ENCODE peak calls at places on chromosomes 12 and 14, in seven cellular contexts. Z is H1, P is HCT116, S is HepG2, H is K562, A is GM12878, G is SK-N-SH. O is an unnamed sample.

GRCh38 chr14:58978336-58978735 is 210.1 kb upstream of the DAAM1 start:
- DNase-seq in Z (no peak), P (no peak), S (no peak), H (no peak), A (no peak), G (no peak), O (no peak)

GRCh38 chr12:56596815-56597214 is 33.3 kb downstream of the BAZ2A start:
- DNase-seq in Z (no peak), P (no peak), S (no peak), H (no peak), A (no peak), G (no peak), O (no peak)

GRCh38 chr12:14325716-14326343 is 39.7 kb upstream of the ATF7IP start:
- DNase-seq in Z (no peak), P (no peak), S (no peak), H (no peak), A (no peak), G (no peak), O (no peak)

GRCh38 chr12:26699237-26699636 is 133.8 kb downstream of the ITPR2 start:
- DNase-seq in Z (no peak), P (no peak), S (no peak), H (no peak), A (no peak), G (no peak), O (no peak)

GRCh38 chr12:115752913-115753726 is 524.4 kb downstream of the MED13L start:
- DNase-seq in Z (no peak), P (peak), S (peak), H (peak), A (peak), G (peak), O (peak)

GRCh38 chr14:91246051-91246852 is 1.7 kb upstream of the GPR68 start:
- DNase-seq in Z (no peak), P (no peak), S (no peak), H (no peak), A (no peak), G (no peak), O (no peak)

GRCh38 chr14:26194816-26195215 is 403.0 kb downstream of the NOVA1 start:
- DNase-seq in Z (no peak), P (no peak), S (no peak), H (no peak), A (no peak), G (no peak), O (no peak)

GRCh38 chr12:49187184-49187583 is 1.7 kb downstream of the TUBA1A start:
- DNase-seq in Z (no peak), P (no peak), S (no peak), H (no peak), A (no peak), G (peak), O (no peak)

DNA sequence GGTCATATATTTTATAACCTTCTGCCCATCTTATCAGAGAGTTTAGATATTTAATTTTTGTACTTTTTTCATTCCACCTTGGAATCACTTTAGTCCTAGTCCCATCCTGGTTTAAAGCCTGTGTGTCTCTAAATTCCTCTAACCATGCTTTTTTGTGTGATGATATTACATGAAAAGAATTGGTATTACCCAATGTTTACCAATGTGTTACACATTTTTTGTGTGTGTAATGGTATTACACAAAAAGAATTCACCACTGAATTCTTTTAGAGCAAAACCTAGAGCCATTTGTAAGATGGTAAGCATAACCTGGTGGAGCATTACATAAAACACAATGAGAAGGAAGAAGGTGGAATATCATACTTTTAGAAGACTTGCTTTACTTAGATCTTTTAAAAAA is 77.5 kb downstream of the FAR2 start:
- DNase-seq in Z (no peak), P (no peak), S (no peak), H (no peak), A (no peak), G (no peak), O (no peak)
- TF ChIP-seq JUND in Z (no peak), P (no peak), S (no peak), H (no peak), A (no peak), G (no peak), O (no peak)

DNA sequence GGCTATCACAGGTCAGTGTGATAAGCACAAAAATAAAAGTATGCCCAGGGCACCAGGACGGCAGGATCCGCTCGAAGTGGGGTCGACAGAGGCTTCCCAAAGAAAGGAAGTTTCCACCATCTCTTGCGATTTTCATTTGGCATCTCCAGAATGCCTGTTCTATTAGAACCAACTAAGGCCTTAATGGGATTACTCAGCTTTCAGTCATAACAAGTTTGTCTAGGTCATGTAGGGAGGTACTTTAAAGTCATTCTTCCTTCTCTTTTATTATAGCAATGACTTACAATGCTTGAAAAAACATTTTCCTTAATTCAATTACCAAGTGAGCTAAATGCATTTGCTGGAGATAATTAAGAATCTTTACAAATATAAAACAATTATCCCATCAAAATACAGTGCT is 83.6 kb upstream of the DIO3 start:
- DNase-seq in Z (no peak), P (no peak), S (no peak), H (no peak), A (no peak), G (no peak), O (no peak)
- TF ChIP-seq JUND in Z (no peak), P (no peak), S (no peak), H (no peak), A (no peak), G (no peak), O (no peak)

GRCh38 chr12:106586803-106587684 is 4.2 kb downstream of the RFX4 start:
- DNase-seq in Z (peak), P (no peak), S (no peak), H (no peak), A (no peak), G (peak), O (peak)
- TF ChIP-seq JUND in Z (no peak), P (no peak), S (no peak), H (no peak), A (no peak), G (no peak), O (no peak)

GRCh38 chr14:62158779-62159178 is 396.6 kb downstream of the SNAPC1 start:
- DNase-seq in Z (no peak), P (no peak), S (no peak), H (no peak), A (no peak), G (peak), O (no peak)

GRCh38 chr14:62156052-62156451 is 393.8 kb downstream of the SNAPC1 start:
- DNase-seq in Z (no peak), P (no peak), S (no peak), H (no peak), A (no peak), G (no peak), O (no peak)

GRCh38 chr14:62162998-62163589 is 400.9 kb downstream of the SNAPC1 start:
- DNase-seq in Z (no peak), P (peak), S (peak), H (peak), A (no peak), G (peak), O (peak)

DNA sequence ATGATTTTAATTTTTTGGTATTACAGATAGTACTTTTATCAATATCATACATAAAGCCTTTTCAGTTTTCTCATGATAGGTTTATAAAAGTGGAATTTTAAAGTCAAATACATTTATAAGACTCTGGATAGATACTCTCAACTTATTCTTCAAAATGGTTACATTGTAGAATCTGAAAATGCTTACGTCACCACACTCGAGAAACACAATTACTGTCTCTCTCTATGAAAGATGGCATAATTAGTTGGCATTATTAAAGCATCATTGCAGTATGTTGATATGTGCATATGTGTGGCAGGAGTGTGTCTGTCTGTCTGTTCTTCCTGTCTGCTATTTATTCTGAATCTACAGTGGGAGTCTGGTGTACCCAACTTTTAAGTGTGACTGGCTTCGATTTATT is 397.1 kb downstream of the SNAPC1 start:
- DNase-seq in Z (no peak), P (no peak), S (no peak), H (no peak), A (no peak), G (no peak), O (no peak)
- TF ChIP-seq JUND in Z (no peak), P (no peak), S (no peak), H (no peak), A (no peak), G (no peak), O (no peak)

DNA sequence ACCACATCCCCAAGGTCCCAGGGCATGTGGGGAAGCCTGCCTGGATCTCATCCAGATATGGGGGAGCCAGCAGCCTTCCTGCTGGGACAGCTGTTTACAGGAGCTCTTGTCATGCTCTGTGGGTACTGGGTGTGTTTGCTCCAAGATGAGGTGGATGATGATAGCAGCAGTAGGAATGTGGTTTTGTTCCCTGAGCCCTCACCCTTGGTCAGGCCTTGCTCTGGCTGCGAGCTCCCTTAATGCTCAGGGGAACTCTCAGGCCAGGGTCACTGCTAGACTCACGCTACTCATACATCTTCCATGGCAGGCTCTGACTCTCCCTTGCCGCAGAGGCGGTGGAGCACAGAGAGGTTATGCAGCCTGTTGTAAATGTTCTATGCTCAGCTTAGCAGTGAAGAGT is 990.3 kb downstream of the AACS start:
- DNase-seq in Z (no peak), P (no peak), S (no peak), H (no peak), A (no peak), G (no peak), O (no peak)
- TF ChIP-seq JUND in Z (no peak), P (no peak), S (no peak), H (no peak), A (no peak), G (no peak), O (no peak)

GRCh38 chr14:100673085-100673806 is 53.4 kb upstream of the DLK1 start:
- DNase-seq in Z (peak), P (no peak), S (peak), H (no peak), A (no peak), G (peak), O (peak)
- TF ChIP-seq JUND in Z (no peak), P (no peak), S (no peak), H (peak), A (no peak), G (no peak), O (no peak)

GRCh38 chr12:105931762-105932587 is 206.8 kb downstream of the NUAK1 start:
- DNase-seq in Z (no peak), P (no peak), S (no peak), H (no peak), A (no peak), G (no peak), O (no peak)
- TF ChIP-seq JUND in Z (no peak), P (no peak), S (no peak), H (no peak), A (no peak), G (no peak), O (no peak)

DNA sequence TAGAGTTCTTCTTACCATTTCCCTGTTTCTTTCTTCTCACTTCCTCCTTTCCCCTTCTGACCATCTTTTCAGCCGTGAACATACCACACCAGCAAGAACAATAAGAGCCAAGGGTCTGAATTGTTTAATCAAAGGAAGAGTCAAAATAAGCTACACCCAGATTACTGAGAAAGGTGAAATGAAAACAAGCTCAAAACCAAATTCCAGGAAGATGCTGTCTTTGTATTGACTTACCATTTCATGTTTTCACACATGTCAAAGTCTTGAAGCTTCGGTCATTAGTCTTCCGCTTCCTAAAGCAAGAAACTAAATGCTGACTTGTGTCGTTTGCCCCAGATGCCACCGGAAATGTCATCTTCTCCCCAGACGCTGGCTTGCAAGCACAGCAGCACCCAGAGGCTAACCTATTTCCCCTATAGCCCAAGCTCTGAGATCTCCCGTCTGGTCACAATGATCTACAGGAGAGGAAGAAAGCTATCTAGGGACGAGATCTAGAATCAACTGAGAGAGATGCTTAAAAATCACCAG is 136.5 kb upstream of the AMIGO2 start:
- DNase-seq in Z (no peak), P (no peak), S (no peak), H (no peak), A (peak), G (no peak), O (no peak)
- TF ChIP-seq JUND in Z (no peak), P (no peak), S (no peak), H (no peak), A (no peak), G (no peak), O (no peak)

O was measured in T47D.